ENCODE peak calls at places on chromosomes 6 and 20, in four cellular contexts. M is iPS DF 6.9, S is body of pancreas, U is SJSA1. C is an unnamed sample.
A peak's percentile ranks its signal among the peaks of the same experiment; 100 is the strongest.

GRCh38 chr6:82783587-82784253 is 281.9 kb downstream of the UBE3D start:
- DNase-seq in M (peak; percentile 20), S (no peak), U (no peak), C (no peak)

GRCh38 chr20:32168184-32168910 is 39.2 kb downstream of the PLAGL2 start:
- DNase-seq in M (no peak), S (no peak), U (no peak), C (no peak)

GRCh38 chr6:124870611-124871201 is 91.5 kb upstream of the RNF217 start:
- DNase-seq in M (no peak), S (no peak), U (no peak), C (peak; percentile 17)

GRCh38 chr6:36594816-36595167 is 630 bp downstream of the SRSF3 start:
- DNase-seq in M (no peak), S (no peak), U (no peak), C (no peak)

GRCh38 chr6:14728396-14729024 is 517.4 kb upstream of the JARID2 start:
- DNase-seq in M (no peak), S (peak; percentile 21), U (no peak), C (no peak)

GRCh38 chr6:118606268-118606667 is 45.1 kb downstream of the CEP85L start:
- DNase-seq in M (no peak), S (no peak), U (no peak), C (no peak)

GRCh38 chr6:73610444-73611275 is 43.1 kb downstream of the SLC17A5 start:
- DNase-seq in M (no peak), S (no peak), U (no peak), C (peak; percentile 63)

GRCh38 chr6:166611631-166612030 is 15.4 kb downstream of the RPS6KA2 start:
- DNase-seq in M (no peak), S (no peak), U (peak; percentile 10), C (no peak)

GRCh38 chr6:157898169-157898568 is 75.1 kb downstream of the SNX9 start:
- DNase-seq in M (no peak), S (no peak), U (no peak), C (no peak)

GRCh38 chr20:32271620-32272019 is 5.8 kb upstream of the KIF3B start:
- DNase-seq in M (no peak), S (no peak), U (no peak), C (no peak)

GRCh38 chr6:1184318-1184717 is 127.6 kb upstream of the FOXQ1 start:
- DNase-seq in M (no peak), S (no peak), U (no peak), C (no peak)

GRCh38 chr6:17349437-17349836 is 44.0 kb upstream of the CAP2 start:
- DNase-seq in M (no peak), S (no peak), U (peak; percentile 33), C (no peak)

GRCh38 chr6:36692220-36692619 is 5.4 kb upstream of the RAB44 start:
- DNase-seq in M (no peak), S (no peak), U (no peak), C (no peak)

GRCh38 chr6:5507056-5507722 is 245.9 kb downstream of the FARS2 start:
- DNase-seq in M (no peak), S (no peak), U (no peak), C (no peak)

GRCh38 chr6:10465633-10466499 is 51.0 kb upstream of the TFAP2A start:
- DNase-seq in M (peak; percentile 79), S (peak; percentile 50), U (peak; percentile 75), C (no peak)

GRCh38 chr6:28978137-28978491 is 27.0 kb downstream of the ZNF311 start:
- DNase-seq in M (no peak), S (no peak), U (no peak), C (no peak)

GRCh38 chr6:31497595-31498476 is at the start of gene MICB:
- DNase-seq in M (peak; percentile 91), S (peak; percentile 87), U (peak; percentile 73), C (no peak)

GRCh38 chr6:134004714-134005113 is 47.7 kb downstream of the SLC2A12 start:
- DNase-seq in M (no peak), S (no peak), U (no peak), C (no peak)

GRCh38 chr6:52399511-52400315 is 20.4 kb upstream of the EFHC1 start:
- DNase-seq in M (no peak), S (peak; percentile 52), U (peak; percentile 53), C (no peak)

GRCh38 chr6:111664565-111665039 is 58.9 kb upstream of the TRAF3IP2 start:
- DNase-seq in M (no peak), S (no peak), U (no peak), C (no peak)

GRCh38 chr6:149166747-149167146 is 150.8 kb upstream of the TAB2 start:
- DNase-seq in M (no peak), S (no peak), U (no peak), C (no peak)

GRCh38 chr20:59043698-59044097 is 1.1 kb upstream of the PRELID3B start:
- DNase-seq in M (no peak), S (no peak), U (no peak), C (no peak)

GRCh38 chr20:61166324-61166723 is 85.7 kb upstream of the CDH4 start:
- DNase-seq in M (no peak), S (no peak), U (no peak), C (no peak)

GRCh38 chr6:4664911-4665310 is 111.3 kb upstream of the CDYL start:
- DNase-seq in M (no peak), S (no peak), U (no peak), C (no peak)

GRCh38 chr6:73062837-73063236 is 162.5 kb downstream of the KHDC1L start:
- DNase-seq in M (no peak), S (no peak), U (no peak), C (no peak)

GRCh38 chr20:9203081-9203447 is 134.2 kb downstream of the PLCB4 start:
- DNase-seq in M (no peak), S (no peak), U (no peak), C (no peak)

GRCh38 chr20:45306431-45306982 is at the start of gene RBPJL:
- DNase-seq in M (no peak), S (peak; percentile 93), U (no peak), C (no peak)

GRCh38 chr6:474454-475185 is 83.1 kb downstream of the IRF4 start:
- DNase-seq in M (no peak), S (peak; percentile 19), U (peak; percentile 81), C (no peak)

GRCh38 chr6:105759946-105760345 is 326.2 kb upstream of the PRDM1 start:
- DNase-seq in M (no peak), S (no peak), U (peak; percentile 68), C (no peak)

GRCh38 chr6:72218125-72218524 is 331.8 kb downstream of the RIMS1 start:
- DNase-seq in M (peak; percentile 57), S (peak; percentile 67), U (peak; percentile 37), C (peak; percentile 18)

GRCh38 chr6:116166369-116166768 is 40.4 kb upstream of the COL10A1 start:
- DNase-seq in M (no peak), S (no peak), U (no peak), C (no peak)
- H3K4me3 ChIP-seq in M (no peak overlapping the region), S (no peak overlapping the region), U (no peak overlapping the region), C (no peak overlapping the region)

DNA sequence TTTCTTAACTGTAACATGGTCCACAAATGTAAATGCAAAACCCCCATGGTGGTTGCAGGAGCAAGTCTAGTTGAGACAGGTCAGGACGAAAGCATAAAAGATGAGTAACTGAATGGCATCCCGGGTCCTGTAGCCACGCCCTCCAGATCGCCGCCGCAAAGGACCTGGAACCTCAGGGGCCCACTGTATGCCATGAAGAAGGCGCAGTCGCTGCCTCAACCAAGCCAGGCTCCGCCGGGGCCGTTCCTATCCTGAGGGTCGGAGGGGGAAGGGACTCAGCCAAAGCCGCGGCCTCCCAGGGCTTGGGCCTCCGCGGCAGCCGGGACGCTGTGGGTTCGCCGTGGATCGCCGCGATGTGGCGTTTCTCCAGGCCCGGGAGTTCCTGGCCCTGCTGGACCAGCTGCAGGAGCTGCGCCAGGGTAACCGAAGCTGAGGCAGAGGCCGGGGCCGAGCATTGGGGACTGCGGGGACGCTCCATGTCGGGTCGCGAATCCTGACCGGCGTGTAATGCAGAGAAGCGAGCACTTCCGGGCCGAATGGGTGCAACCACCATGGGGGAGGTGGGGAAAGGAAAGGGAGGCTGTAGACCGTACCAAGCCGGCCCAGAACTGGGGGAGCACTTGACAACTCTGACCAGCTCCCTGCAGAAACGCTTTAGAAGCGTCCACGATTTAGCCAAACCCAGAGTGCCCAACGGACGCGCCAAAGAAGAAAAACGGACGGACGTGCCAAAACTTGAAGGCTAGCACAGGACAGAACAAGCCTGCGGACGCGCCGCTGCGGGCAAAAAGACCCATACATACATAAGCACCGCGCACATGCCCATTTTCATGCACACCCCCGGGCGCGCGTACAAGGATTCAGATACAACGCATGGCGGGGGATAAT is 11.1 kb downstream of the RPL7L1 start:
- DNase-seq in M (peak; percentile 91), S (peak; percentile 94), U (peak; percentile 98), C (peak; percentile 90)
- H3K4me3 ChIP-seq in M (peak overlapping the region; percentile 76), S (peak overlapping the region; percentile 82), U (peak overlapping the region; percentile 89), C (peak overlapping the region; percentile 85)

GRCh38 chr20:1815502-1816085 is 79.6 kb upstream of the SIRPA start:
- DNase-seq in M (no peak), S (no peak), U (no peak), C (no peak)

GRCh38 chr20:1818895-1819294 is 76.3 kb upstream of the SIRPA start:
- DNase-seq in M (no peak), S (no peak), U (no peak), C (no peak)

GRCh38 chr20:1818247-1818840 is 76.9 kb upstream of the SIRPA start:
- DNase-seq in M (no peak), S (no peak), U (no peak), C (no peak)

GRCh38 chr20:1817577-1818211 is 77.5 kb upstream of the SIRPA start:
- DNase-seq in M (no peak), S (no peak), U (no peak), C (no peak)

DNA sequence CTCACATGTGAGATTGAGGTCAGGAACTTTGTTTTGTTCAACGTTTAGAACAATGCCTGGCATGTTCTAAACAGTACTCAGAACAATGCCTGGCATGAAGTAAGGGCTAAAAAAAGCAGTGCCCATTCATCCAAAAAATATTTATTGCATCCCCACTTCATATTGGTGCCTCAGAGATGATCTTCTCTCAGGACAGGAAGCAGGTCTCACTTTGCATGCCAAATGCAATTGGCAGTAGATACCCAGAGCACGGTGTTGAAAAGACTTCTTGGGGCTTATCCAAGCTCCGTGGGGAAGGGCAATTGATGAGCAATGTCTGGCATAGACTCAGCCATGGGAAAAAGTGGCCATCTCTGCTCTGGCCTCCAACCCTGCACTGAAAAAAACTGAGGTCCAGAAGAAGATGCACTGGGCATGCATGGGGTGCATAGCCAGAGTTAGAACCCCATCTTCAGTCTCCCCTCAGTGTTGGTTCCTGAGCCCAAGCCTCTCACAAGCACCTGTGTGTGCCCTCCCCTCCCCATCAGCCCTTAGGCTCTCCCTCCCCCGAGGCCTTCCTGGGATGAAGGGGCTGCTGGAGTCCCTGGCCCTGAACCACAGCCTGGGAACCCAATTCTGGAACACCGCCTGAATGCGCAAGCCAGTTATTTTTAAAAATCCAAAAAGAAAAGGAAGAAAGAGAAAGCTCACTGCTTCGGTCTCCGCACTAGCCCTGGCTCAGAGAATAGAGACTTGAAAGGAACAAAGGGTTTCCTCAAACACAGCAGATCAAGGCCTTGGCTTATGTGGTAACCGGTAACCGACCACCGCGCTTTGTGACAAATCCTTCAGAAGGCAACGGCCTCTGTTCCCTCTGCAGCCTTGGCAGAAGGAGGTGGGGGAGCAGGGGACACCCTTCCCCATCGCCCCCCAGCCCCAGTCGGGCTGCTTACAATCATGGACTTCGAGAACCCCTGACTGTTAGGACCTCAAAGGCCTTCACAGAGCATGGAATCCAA is 78.5 kb upstream of the SIRPA start:
- DNase-seq in M (no peak), S (no peak), U (peak; percentile 66), C (no peak)
- H3K4me3 ChIP-seq in M (no peak overlapping the region), S (no peak overlapping the region), U (no peak overlapping the region), C (no peak overlapping the region)

DNA sequence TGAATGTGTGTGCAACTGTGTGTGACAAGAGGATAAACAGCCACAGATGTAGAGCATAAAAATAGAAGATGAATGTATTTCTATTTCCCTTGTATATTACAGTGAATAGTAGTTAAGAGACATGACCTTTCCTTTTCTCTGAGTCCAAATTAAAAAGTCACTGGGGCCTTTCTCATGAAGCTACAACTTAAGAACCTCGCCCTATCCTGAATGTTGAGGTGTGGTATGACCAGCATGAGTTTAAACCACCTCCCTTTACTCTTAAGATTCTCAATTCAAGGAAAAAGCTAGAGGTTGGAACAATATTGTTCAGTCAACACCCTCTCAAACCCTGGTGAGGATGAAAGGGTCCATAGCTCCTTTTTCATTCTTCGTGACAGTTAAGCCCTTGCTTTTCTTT is 290.2 kb downstream of the HAO1 start:
- DNase-seq in M (no peak), S (no peak), U (no peak), C (no peak)
- H3K4me3 ChIP-seq in M (no peak overlapping the region), S (no peak overlapping the region), U (no peak overlapping the region), C (no peak overlapping the region)